ENCODE peak calls at places on chromosomes 13 and 19, in five cellular contexts. L is mesenchymal stem cell, F is IMR-90, M is H1, D is trophoblast cell. A is an unnamed sample.

GRCh38 chr19:45162464-45163143 is 1.8 kb upstream of the NKPD1 start:
- DNase-seq in F (no peak), L (no peak), D (no peak), M (no peak), A (no peak)

GRCh38 chr13:79631260-79631659 is 150.3 kb downstream of the NDFIP2 start:
- DNase-seq in M (no peak), F (peak), D (peak), L (peak), A (no peak)

GRCh38 chr13:109725297-109725696 is 61.1 kb downstream of the IRS2 start:
- DNase-seq in F (no peak), M (no peak), L (no peak), D (no peak), A (no peak)

GRCh38 chr13:33016414-33017409 is at the start of gene KL:
- DNase-seq in L (peak), D (peak), M (peak), F (no peak), A (no peak)

GRCh38 chr13:40187324-40187795 is 479.1 kb downstream of the FOXO1 start:
- DNase-seq in M (no peak), D (no peak), L (no peak), F (no peak), A (no peak)

GRCh38 chr13:38970380-38971051 is 20.1 kb downstream of the STOML3 start:
- DNase-seq in L (no peak), M (no peak), D (peak), F (no peak), A (no peak)

GRCh38 chr19:491146-491741 is 5.0 kb upstream of the MADCAM1 start:
- DNase-seq in F (no peak), L (no peak), M (peak), D (peak), A (no peak)

GRCh38 chr19:28235606-28236125 is 977.3 kb downstream of the UQCRFS1 start:
- DNase-seq in M (no peak), L (no peak), D (no peak), F (no peak), A (no peak)

GRCh38 chr13:24693862-24694471 is 13.8 kb downstream of the ATP12A start:
- DNase-seq in F (peak), L (peak), M (peak), D (peak), A (peak)

GRCh38 chr13:23428183-23428528 is 5.3 kb downstream of the SACS start:
- DNase-seq in D (peak), M (no peak), F (peak), L (peak), A (no peak)

GRCh38 chr19:56403261-56403660 is 871 bp upstream of the ZNF583 start:
- DNase-seq in L (no peak), M (no peak), F (peak), D (peak), A (no peak)

GRCh38 chr19:12786149-12786870 is 5.0 kb upstream of the JUNB start:
- DNase-seq in M (no peak), L (peak), D (peak), F (no peak), A (no peak)

GRCh38 chr19:49767380-49767779 is 579 bp downstream of the AP2A1 start:
- DNase-seq in D (no peak), M (no peak), L (peak), F (no peak), A (no peak)

GRCh38 chr19:47506459-47506858 is 8.4 kb downstream of the NAPA start:
- DNase-seq in D (no peak), F (no peak), L (no peak), M (no peak), A (no peak)

GRCh38 chr19:18922228-18922985 is 2.9 kb downstream of the DDX49 start:
- DNase-seq in D (no peak), F (no peak), L (no peak), M (no peak), A (no peak)

GRCh38 chr13:40928980-40929379 is 90.1 kb downstream of the ELF1 start:
- DNase-seq in M (no peak), L (no peak), D (no peak), F (no peak), A (no peak)

GRCh38 chr13:23352161-23352560 is 81.3 kb downstream of the SACS start:
- DNase-seq in F (no peak), D (no peak), L (no peak), M (no peak), A (no peak)

GRCh38 chr19:19403373-19403901 is 2.0 kb upstream of the GATAD2A start:
- DNase-seq in L (peak), F (peak), D (no peak), M (no peak), A (no peak)

GRCh38 chr19:49145485-49146407 is 9.4 kb downstream of the HRC start:
- DNase-seq in M (peak), L (peak), D (peak), F (peak), A (peak)

GRCh38 chr19:7366701-7367420 is 18.1 kb downstream of the ARHGEF18 start:
- DNase-seq in F (peak), D (peak), L (peak), M (no peak), A (no peak)

GRCh38 chr13:38990693-38991092 is at the start of gene STOML3:
- DNase-seq in M (no peak), L (no peak), F (no peak), D (peak), A (no peak)

GRCh38 chr13:111039735-111040134 is 75.4 kb upstream of the ARHGEF7 start:
- DNase-seq in F (no peak), D (no peak), M (no peak), L (no peak), A (no peak)

GRCh38 chr13:33078268-33078667 is 62.0 kb downstream of the KL start:
- DNase-seq in F (no peak), D (no peak), M (no peak), L (no peak), A (no peak)

GRCh38 chr13:34257980-34258379 is 440.0 kb downstream of the RFC3 start:
- DNase-seq in M (no peak), L (no peak), F (no peak), D (no peak), A (no peak)

GRCh38 chr13:50261502-50261901 is 246.3 kb downstream of the KCNRG start:
- DNase-seq in L (no peak), F (no peak), M (no peak), D (no peak), A (no peak)

GRCh38 chr19:41219924-41220567 is 1.0 kb downstream of the AXL start:
- DNase-seq in F (peak), L (peak), D (no peak), M (no peak), A (no peak)

GRCh38 chr13:93736111-93736510 is 509.5 kb downstream of the GPC6 start:
- DNase-seq in F (peak), M (no peak), L (no peak), D (no peak), A (no peak)

GRCh38 chr13:114020750-114021463 is 47.0 kb upstream of the C13orf46 start:
- DNase-seq in D (no peak), M (no peak), F (no peak), L (no peak), A (no peak)

GRCh38 chr19:33350538-33351309 is 22.8 kb upstream of the CEBPG start:
- DNase-seq in F (peak), L (no peak), M (no peak), D (peak), A (no peak)

GRCh38 chr19:46191356-46191755 is 38.2 kb upstream of the IGFL1 start:
- DNase-seq in L (no peak), M (no peak), D (peak), F (no peak), A (no peak)

GRCh38 chr13:111493468-111493867 is 173.0 kb downstream of the TEX29 start:
- DNase-seq in D (no peak), F (no peak), M (no peak), L (no peak), A (no peak)

GRCh38 chr19:3336680-3337523 is 29.5 kb upstream of the NFIC start:
- DNase-seq in F (peak), L (peak), M (no peak), D (no peak), A (no peak)

GRCh38 chr19:4678881-4679379 is 8.8 kb upstream of the MYDGF start:
- DNase-seq in M (peak), F (no peak), D (no peak), L (peak), A (no peak)

GRCh38 chr19:6531163-6531955 is 533 bp downstream of the TNFSF9 start:
- DNase-seq in D (no peak), F (no peak), M (no peak), L (no peak), A (no peak)

GRCh38 chr13:46551410-46552301 is 1.3 kb upstream of the LRCH1 start:
- DNase-seq in D (peak), F (peak), M (peak), L (peak), A (peak)

GRCh38 chr19:44576843-44577565 is 36.4 kb upstream of the IGSF23 start:
- DNase-seq in D (peak), M (no peak), L (peak), F (peak), A (no peak)

GRCh38 chr19:55086730-55087541 is 11.3 kb downstream of the EPS8L1 start:
- DNase-seq in D (peak), L (peak), M (peak), F (peak), A (peak)
- H2AFZ ChIP-seq in D (no peak), L (no peak), M (no peak), F (peak), A (peak)

GRCh38 chr13:98525852-98526512 is 50.9 kb downstream of the STK24 start:
- DNase-seq in L (no peak), D (no peak), F (no peak), M (no peak), A (no peak)

GRCh38 chr13:98524391-98524790 is 52.5 kb downstream of the STK24 start:
- DNase-seq in D (no peak), L (no peak), F (no peak), M (no peak), A (no peak)

GRCh38 chr13:98525452-98525851 is 51.5 kb downstream of the STK24 start:
- DNase-seq in D (no peak), M (no peak), F (no peak), L (no peak), A (no peak)

GRCh38 chr13:98523455-98524102 is 53.3 kb downstream of the STK24 start:
- DNase-seq in F (no peak), D (no peak), M (no peak), L (no peak), A (no peak)

DNA sequence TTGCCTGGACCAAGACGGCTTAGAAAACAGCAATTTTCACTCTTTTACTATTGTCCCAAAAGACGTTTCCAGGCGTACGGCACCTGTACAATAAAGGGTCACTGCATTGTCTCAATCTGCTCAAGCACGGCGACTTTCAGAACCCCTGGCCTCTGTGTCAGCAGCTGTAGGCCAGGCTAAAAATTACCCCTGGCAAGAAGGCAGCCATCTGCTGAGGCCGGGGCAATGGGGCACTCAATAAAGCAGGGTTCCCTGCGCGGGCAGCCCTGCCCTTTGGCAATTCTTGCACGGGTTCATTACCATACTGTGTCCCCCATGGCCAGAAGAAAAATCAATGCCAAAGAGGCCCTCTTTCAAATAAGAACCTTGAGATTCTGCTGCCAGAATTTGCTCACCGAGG is 52.1 kb downstream of the STK24 start:
- DNase-seq in F (no peak), D (no peak), L (no peak), M (no peak), A (no peak)
- H3K18ac ChIP-seq in F (no peak), D (no peak), L (no peak), M (no peak), A (no peak)

GRCh38 chr19:51551673-51552440 is 19.2 kb upstream of the ZNF175 start:
- DNase-seq in F (no peak), D (no peak), M (no peak), L (no peak), A (no peak)
- H3K4me3 ChIP-seq in F (no peak), D (no peak), M (no peak), L (no peak), A (no peak)

GRCh38 chr19:8567522-8568172 is 9.6 kb downstream of the MYO1F start:
- DNase-seq in F (no peak), M (no peak), L (no peak), D (no peak), A (no peak)

GRCh38 chr19:8571006-8571411 is 6.2 kb downstream of the MYO1F start:
- DNase-seq in L (peak), D (peak), F (peak), M (no peak), A (no peak)

GRCh38 chr19:8566855-8567254 is 10.4 kb downstream of the MYO1F start:
- DNase-seq in L (no peak), M (no peak), D (peak), F (no peak), A (no peak)

GRCh38 chr19:8573316-8573715 is 3.9 kb downstream of the MYO1F start:
- DNase-seq in L (no peak), D (peak), F (no peak), M (no peak), A (no peak)

GRCh38 chr19:8569066-8569761 is 8.0 kb downstream of the MYO1F start:
- DNase-seq in D (peak), L (peak), M (no peak), F (peak), A (no peak)
- H2AFZ ChIP-seq in D (no peak), L (no peak), M (no peak), F (peak), A (no peak)

GRCh38 chr13:90633849-90634248 is 713.6 kb upstream of the MIR17HG start:
- DNase-seq in M (no peak), L (no peak), D (no peak), F (no peak), A (no peak)

GRCh38 chr13:90627813-90628212 is 719.7 kb upstream of the MIR17HG start:
- DNase-seq in M (no peak), F (no peak), D (no peak), L (no peak), A (no peak)

GRCh38 chr13:90628471-90628870 is 719.0 kb upstream of the MIR17HG start:
- DNase-seq in M (no peak), L (no peak), D (no peak), F (no peak), A (no peak)

GRCh38 chr13:90630716-90631115 is 716.8 kb upstream of the MIR17HG start:
- DNase-seq in M (no peak), L (no peak), F (no peak), D (no peak), A (no peak)

DNA sequence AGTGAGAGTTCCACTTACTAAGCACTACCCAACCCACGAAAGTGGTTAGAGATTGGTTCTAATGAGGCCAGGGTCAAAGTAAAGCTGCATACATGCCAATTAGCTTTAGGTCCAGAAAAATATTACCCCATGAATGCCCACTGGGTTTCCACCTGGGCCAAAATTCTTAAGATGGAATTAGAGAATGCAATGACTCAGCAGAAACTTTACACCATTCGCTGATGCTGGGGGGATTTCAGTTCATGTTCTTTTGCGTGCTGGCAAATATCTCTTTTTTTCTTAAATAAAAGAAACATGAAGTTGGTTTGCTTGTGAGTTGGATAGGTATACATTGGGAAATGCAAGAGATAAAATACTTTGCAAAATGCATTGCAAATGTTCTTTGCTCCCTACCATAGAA is 715.3 kb upstream of the MIR17HG start:
- DNase-seq in M (no peak), F (no peak), L (no peak), D (no peak), A (no peak)
- H3K18ac ChIP-seq in M (no peak), F (no peak), L (no peak), D (no peak), A (no peak)

DNA sequence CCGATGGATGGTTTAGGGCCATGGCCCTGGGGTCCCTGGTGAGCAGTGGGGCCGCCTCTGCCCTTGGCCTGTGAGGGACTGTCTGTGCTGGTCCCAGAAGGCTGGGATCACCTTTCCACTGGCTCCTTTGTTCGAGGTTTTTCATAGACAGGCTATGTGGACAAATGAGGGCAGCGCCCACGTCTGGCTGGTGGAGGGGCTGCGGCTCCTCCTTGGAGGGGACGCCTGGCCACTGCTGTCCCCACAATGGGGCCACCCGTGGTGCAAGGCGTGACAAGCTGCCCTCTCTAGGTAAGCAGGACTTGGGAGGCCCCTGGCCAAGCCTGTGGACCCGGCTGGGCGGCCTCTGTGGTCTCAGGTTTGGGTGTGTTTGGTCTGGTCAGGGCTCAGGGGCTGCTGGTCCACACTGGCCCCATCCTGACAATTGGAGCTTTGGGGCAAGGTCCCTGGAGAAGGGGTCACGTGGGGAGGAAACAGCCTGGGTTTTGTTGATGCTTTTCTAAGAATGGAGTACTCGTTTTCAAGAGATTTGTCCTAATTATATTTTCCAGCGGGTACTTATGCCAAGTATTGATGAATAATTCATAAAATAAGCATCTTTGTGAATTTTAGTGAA is 33.3 kb downstream of the MCF2L start:
- DNase-seq in L (no peak), D (peak), M (peak), F (no peak), A (peak)
- H3K4me3 ChIP-seq in L (no peak), D (no peak), M (no peak), F (no peak), A (no peak)

DNA sequence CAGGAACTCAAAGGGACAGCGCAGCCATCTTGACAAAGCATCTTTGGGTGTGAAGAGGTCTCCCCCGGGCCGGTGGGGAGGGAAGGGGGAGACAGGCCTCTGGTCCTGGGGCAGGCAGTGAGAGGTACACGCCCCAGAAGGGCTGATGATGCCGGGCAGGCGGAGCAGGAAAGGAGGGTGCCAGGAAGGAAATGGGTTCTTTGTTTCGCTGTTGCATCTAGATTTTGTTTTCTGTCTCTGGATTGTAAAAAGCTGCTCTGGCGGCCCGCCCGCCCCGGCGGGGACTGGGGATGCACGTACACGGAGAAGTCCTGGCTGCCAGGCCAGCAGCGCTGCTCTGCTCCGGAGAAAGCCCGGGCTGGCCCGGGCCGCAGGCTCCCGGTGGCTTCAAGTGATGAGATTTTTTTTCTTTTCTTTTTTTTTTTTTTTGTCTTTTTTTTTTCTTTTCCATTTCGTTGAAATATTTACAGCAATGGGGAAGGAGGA is 13.2 kb upstream of the ASF1B start:
- DNase-seq in M (no peak), L (no peak), D (no peak), F (no peak), A (no peak)
- H2AFZ ChIP-seq in M (no peak), L (no peak), D (no peak), F (peak), A (no peak)

A was measured in neuronal stem cell.